ENCODE peak calls at places on chromosomes 16 and 17, in ten cellular contexts. G is effector CD4-positive, alpha-beta T cell; Z is stimulated activated CD8-positive, alpha-beta memory T cell treated with anti-CD3 and anti-CD28 coated beads, Interleukin-7, amount 100 ng/mL, for 4 hours; D is iris pigment epithelial cell; I is occipital lobe; E is D721Med; B is small intestine; L is fibroblast of the conjunctiva; R is naive B cell; N is non-pigmented ciliary epithelial cell. U is an unnamed sample.

GRCh38 chr16:12271006-12271405 is 294.5 kb downstream of the SNX29 start:
- DNase-seq in G (no peak), Z (no peak), D (peak; percentile 44), I (no peak), E (no peak), B (peak; percentile 31), L (no peak), R (no peak), N (no peak), U (no peak)

GRCh38 chr17:27158390-27158789 is 135.5 kb upstream of the WSB1 start:
- DNase-seq in G (no peak), Z (no peak), D (no peak), I (no peak), E (no peak), B (no peak), L (no peak), R (no peak), N (no peak), U (no peak)

GRCh38 chr17:17681187-17681743 is at the start of gene RAI1:
- DNase-seq in G (peak; percentile 63), Z (peak; percentile 66), D (peak; percentile 87), I (peak; percentile 56), E (no peak), B (peak; percentile 68), L (peak; percentile 51), R (peak; percentile 78), N (no peak), U (peak; percentile 72)

GRCh38 chr16:67101301-67101675 is 8.5 kb upstream of the PHAF1 start:
- DNase-seq in G (no peak), Z (no peak), D (peak; percentile 51), I (no peak), E (no peak), B (no peak), L (no peak), R (no peak), N (no peak), U (no peak)

GRCh38 chr16:3214904-3215600 is 19.9 kb downstream of the ZNF200 start:
- DNase-seq in G (peak; percentile 33), Z (no peak), D (peak; percentile 47), I (no peak), E (no peak), B (peak; percentile 5), L (no peak), R (no peak), N (no peak), U (no peak)

GRCh38 chr16:28219283-28219682 is 7.5 kb upstream of the XPO6 start:
- DNase-seq in G (no peak), Z (no peak), D (no peak), I (no peak), E (peak; percentile 75), B (no peak), L (no peak), R (no peak), N (no peak), U (no peak)

GRCh38 chr17:76725580-76726230 is 701 bp downstream of the JMJD6 start:
- DNase-seq in G (peak; percentile 58), Z (peak; percentile 69), D (peak; percentile 45), I (no peak), E (no peak), B (peak; percentile 84), L (no peak), R (peak; percentile 58), N (no peak), U (peak; percentile 86)

GRCh38 chr16:85716680-85717038 is 27.9 kb upstream of the GINS2 start:
- DNase-seq in G (no peak), Z (no peak), D (no peak), I (no peak), E (no peak), B (no peak), L (no peak), R (no peak), N (no peak), U (no peak)

GRCh38 chr17:73419051-73419450 is 107.2 kb upstream of the CDC42EP4 start:
- DNase-seq in G (no peak), Z (no peak), D (no peak), I (no peak), E (no peak), B (no peak), L (no peak), R (no peak), N (no peak), U (no peak)

GRCh38 chr16:9381399-9381798 is 290.0 kb downstream of the HAPSTR1 start:
- DNase-seq in G (no peak), Z (no peak), D (no peak), I (no peak), E (no peak), B (no peak), L (no peak), R (no peak), N (no peak), U (no peak)

GRCh38 chr17:32746280-32746679 is 130.6 kb downstream of the MYO1D start:
- DNase-seq in G (no peak), Z (no peak), D (peak; percentile 5), I (no peak), E (no peak), B (no peak), L (no peak), R (no peak), N (no peak), U (no peak)

GRCh38 chr16:3065742-3066439 is 451 bp downstream of the IL32 start:
- DNase-seq in G (no peak), Z (no peak), D (no peak), I (no peak), E (no peak), B (peak; percentile 37), L (no peak), R (no peak), N (no peak), U (peak; percentile 60)

GRCh38 chr17:64095144-64095882 is 34.6 kb downstream of the ERN1 start:
- DNase-seq in G (no peak), Z (no peak), D (no peak), I (no peak), E (no peak), B (peak; percentile 81), L (no peak), R (no peak), N (no peak), U (peak; percentile 47)

GRCh38 chr16:8957509-8958157 is 6.1 kb downstream of the USP7 start:
- DNase-seq in G (no peak), Z (no peak), D (no peak), I (no peak), E (no peak), B (peak; percentile 54), L (no peak), R (no peak), N (no peak), U (peak; percentile 47)

GRCh38 chr17:79942591-79943353 is 92.9 kb downstream of the TBC1D16 start:
- DNase-seq in G (no peak), Z (no peak), D (peak; percentile 24), I (no peak), E (no peak), B (no peak), L (no peak), R (peak; percentile 51), N (no peak), U (no peak)

GRCh38 chr17:27666831-27667560 is 36.0 kb downstream of the LGALS9 start:
- DNase-seq in G (no peak), Z (no peak), D (no peak), I (no peak), E (no peak), B (no peak), L (no peak), R (no peak), N (no peak), U (no peak)

GRCh38 chr17:4490637-4491061 is 8.0 kb upstream of the SPNS2 start:
- DNase-seq in G (no peak), Z (no peak), D (no peak), I (no peak), E (peak; percentile 68), B (no peak), L (no peak), R (no peak), N (no peak), U (no peak)

GRCh38 chr16:20107086-20107485 is 33.4 kb upstream of the GPR139 start:
- DNase-seq in G (no peak), Z (no peak), D (no peak), I (no peak), E (no peak), B (no peak), L (no peak), R (no peak), N (no peak), U (no peak)

GRCh38 chr17:59361916-59362810 is 30.7 kb downstream of the YPEL2 start:
- DNase-seq in G (peak; percentile 22), Z (peak; percentile 13), D (peak; percentile 96), I (no peak), E (no peak), B (peak; percentile 46), L (peak; percentile 63), R (peak; percentile 53), N (peak; percentile 85), U (no peak)

GRCh38 chr16:19843371-19843770 is 41.3 kb downstream of the GPRC5B start:
- DNase-seq in G (no peak), Z (no peak), D (peak; percentile 74), I (no peak), E (no peak), B (peak; percentile 7), L (no peak), R (no peak), N (no peak), U (no peak)

GRCh38 chr17:4594406-4595349 is 10.3 kb downstream of the SMTNL2 start:
- DNase-seq in G (no peak), Z (no peak), D (no peak), I (no peak), E (no peak), B (peak; percentile 47), L (no peak), R (no peak), N (no peak), U (peak; percentile 39)

GRCh38 chr16:66534376-66534799 is 15.5 kb downstream of the TK2 start:
- DNase-seq in G (no peak), Z (no peak), D (no peak), I (no peak), E (no peak), B (no peak), L (no peak), R (no peak), N (no peak), U (peak; percentile 11)

GRCh38 chr16:54957403-54957802 is 26.7 kb downstream of the IRX5 start:
- DNase-seq in G (no peak), Z (no peak), D (peak; percentile 21), I (no peak), E (no peak), B (peak; percentile 20), L (no peak), R (no peak), N (no peak), U (peak; percentile 41)

GRCh38 chr17:2468270-2468669 is 43.4 kb downstream of the METTL16 start:
- DNase-seq in G (no peak), Z (no peak), D (peak; percentile 33), I (no peak), E (no peak), B (no peak), L (peak; percentile 74), R (no peak), N (no peak), U (no peak)

U was measured in colonic mucosa.